ENCODE peak calls at places on chromosome 10, in seven cellular contexts. One of them, this sample, is unnamed.

GRCh38 chr10:46560952-46561351 is 4.5 kb upstream of the GPRIN2 start:
- DNase-seq in AG09319: no peak
- DNase-seq in GM12864: no peak
- DNase-seq in BE2C: no peak
- DNase-seq in kidney: no peak
- DNase-seq in CD8-positive, alpha-beta T cell: no peak
- DNase-seq in uterus: no peak
- DNase-seq in this sample: no peak

GRCh38 chr10:105763611-105764010 is 1122.5 kb downstream of the SORCS3 start:
- DNase-seq in AG09319: no peak
- DNase-seq in GM12864: no peak
- DNase-seq in BE2C: no peak
- DNase-seq in kidney: no peak
- DNase-seq in CD8-positive, alpha-beta T cell: no peak
- DNase-seq in uterus: no peak
- DNase-seq in this sample: no peak

GRCh38 chr10:48899781-48900180 is 39.9 kb downstream of the LRRC18 start:
- DNase-seq in AG09319: no peak
- DNase-seq in GM12864: no peak
- DNase-seq in BE2C: no peak
- DNase-seq in kidney: no peak
- DNase-seq in CD8-positive, alpha-beta T cell: no peak
- DNase-seq in uterus: no peak
- DNase-seq in this sample: no peak

GRCh38 chr10:124325998-124326636 is 92.6 kb downstream of the OAT start:
- DNase-seq in AG09319: no peak
- DNase-seq in GM12864: no peak
- DNase-seq in BE2C: no peak
- DNase-seq in kidney: no peak
- DNase-seq in CD8-positive, alpha-beta T cell: no peak
- DNase-seq in uterus: no peak
- DNase-seq in this sample: no peak

GRCh38 chr10:128274938-128275337 is 148.7 kb upstream of the MKI67 start:
- DNase-seq in AG09319: no peak
- DNase-seq in GM12864: no peak
- DNase-seq in BE2C: peak
- DNase-seq in kidney: peak
- DNase-seq in CD8-positive, alpha-beta T cell: no peak
- DNase-seq in uterus: no peak
- DNase-seq in this sample: no peak

GRCh38 chr10:15780353-15781135 is 60.8 kb upstream of the ITGA8 start:
- DNase-seq in AG09319: no peak
- DNase-seq in GM12864: no peak
- DNase-seq in BE2C: no peak
- DNase-seq in kidney: no peak
- DNase-seq in CD8-positive, alpha-beta T cell: no peak
- DNase-seq in uterus: peak
- DNase-seq in this sample: no peak

GRCh38 chr10:29784175-29784773 is 149.5 kb upstream of the SVIL start:
- DNase-seq in AG09319: peak
- DNase-seq in GM12864: no peak
- DNase-seq in BE2C: no peak
- DNase-seq in kidney: peak
- DNase-seq in CD8-positive, alpha-beta T cell: no peak
- DNase-seq in uterus: peak
- DNase-seq in this sample: no peak

GRCh38 chr10:77120012-77120411 is 517.6 kb downstream of the KCNMA1 start:
- DNase-seq in AG09319: no peak
- DNase-seq in GM12864: no peak
- DNase-seq in BE2C: peak
- DNase-seq in kidney: no peak
- DNase-seq in CD8-positive, alpha-beta T cell: no peak
- DNase-seq in uterus: no peak
- DNase-seq in this sample: no peak

GRCh38 chr10:59808896-59809643 is 55.8 kb upstream of the MRLN start:
- DNase-seq in AG09319: no peak
- DNase-seq in GM12864: peak
- DNase-seq in BE2C: peak
- DNase-seq in kidney: peak
- DNase-seq in CD8-positive, alpha-beta T cell: peak
- DNase-seq in uterus: peak
- DNase-seq in this sample: peak

GRCh38 chr10:1869861-1870260 is 132.5 kb upstream of the ADARB2 start:
- DNase-seq in AG09319: no peak
- DNase-seq in GM12864: no peak
- DNase-seq in BE2C: no peak
- DNase-seq in kidney: no peak
- DNase-seq in CD8-positive, alpha-beta T cell: no peak
- DNase-seq in uterus: no peak
- DNase-seq in this sample: no peak

GRCh38 chr10:18610517-18610916 is 40.9 kb downstream of the NSUN6 start:
- DNase-seq in AG09319: no peak
- DNase-seq in GM12864: no peak
- DNase-seq in BE2C: peak
- DNase-seq in kidney: no peak
- DNase-seq in CD8-positive, alpha-beta T cell: no peak
- DNase-seq in uterus: no peak
- DNase-seq in this sample: no peak

GRCh38 chr10:25934673-25935139 is 677 bp downstream of the MYO3A start:
- DNase-seq in AG09319: no peak
- DNase-seq in GM12864: no peak
- DNase-seq in BE2C: no peak
- DNase-seq in kidney: peak
- DNase-seq in CD8-positive, alpha-beta T cell: no peak
- DNase-seq in uterus: no peak
- DNase-seq in this sample: peak

GRCh38 chr10:128050117-128050516 is 76.1 kb downstream of the MKI67 start:
- DNase-seq in AG09319: no peak
- DNase-seq in GM12864: no peak
- DNase-seq in BE2C: no peak
- DNase-seq in kidney: no peak
- DNase-seq in CD8-positive, alpha-beta T cell: no peak
- DNase-seq in uterus: no peak
- DNase-seq in this sample: no peak

GRCh38 chr10:129965940-129966339 is 1.9 kb upstream of the EBF3 start:
- DNase-seq in AG09319: no peak
- DNase-seq in GM12864: no peak
- DNase-seq in BE2C: no peak
- DNase-seq in kidney: no peak
- DNase-seq in CD8-positive, alpha-beta T cell: no peak
- DNase-seq in uterus: no peak
- DNase-seq in this sample: no peak

GRCh38 chr10:14439451-14440259 is 108.9 kb upstream of the FRMD4A start:
- DNase-seq in AG09319: no peak
- DNase-seq in GM12864: no peak
- DNase-seq in BE2C: no peak
- DNase-seq in kidney: no peak
- DNase-seq in CD8-positive, alpha-beta T cell: no peak
- DNase-seq in uterus: no peak
- DNase-seq in this sample: no peak
- TF ChIP-seq CTCF in AG09319: no peak
- TF ChIP-seq CTCF in GM12864: no peak
- TF ChIP-seq CTCF in BE2C: no peak
- TF ChIP-seq CTCF in kidney: no peak
- TF ChIP-seq CTCF in CD8-positive, alpha-beta T cell: no peak
- TF ChIP-seq CTCF in uterus: no peak
- TF ChIP-seq CTCF in this sample: no peak

GRCh38 chr10:65320256-65321026 is 1605.4 kb upstream of the LRRTM3 start:
- DNase-seq in AG09319: no peak
- DNase-seq in GM12864: no peak
- DNase-seq in BE2C: no peak
- DNase-seq in kidney: no peak
- DNase-seq in CD8-positive, alpha-beta T cell: no peak
- DNase-seq in uterus: no peak
- DNase-seq in this sample: no peak
- TF ChIP-seq CTCF in AG09319: no peak
- TF ChIP-seq CTCF in GM12864: no peak
- TF ChIP-seq CTCF in BE2C: no peak
- TF ChIP-seq CTCF in kidney: no peak
- TF ChIP-seq CTCF in CD8-positive, alpha-beta T cell: no peak
- TF ChIP-seq CTCF in uterus: no peak
- TF ChIP-seq CTCF in this sample: no peak

GRCh38 chr10:117710181-117710798 is 167.7 kb downstream of the EMX2 start:
- DNase-seq in AG09319: no peak
- DNase-seq in GM12864: no peak
- DNase-seq in BE2C: no peak
- DNase-seq in kidney: no peak
- DNase-seq in CD8-positive, alpha-beta T cell: no peak
- DNase-seq in uterus: no peak
- DNase-seq in this sample: no peak
- TF ChIP-seq CTCF in AG09319: no peak
- TF ChIP-seq CTCF in GM12864: peak
- TF ChIP-seq CTCF in BE2C: peak
- TF ChIP-seq CTCF in kidney: no peak
- TF ChIP-seq CTCF in CD8-positive, alpha-beta T cell: no peak
- TF ChIP-seq CTCF in uterus: no peak
- TF ChIP-seq CTCF in this sample: no peak

GRCh38 chr10:132925071-132925561 is 17.3 kb downstream of the CFAP46 start:
- DNase-seq in AG09319: no peak
- DNase-seq in GM12864: no peak
- DNase-seq in BE2C: no peak
- DNase-seq in kidney: peak
- DNase-seq in CD8-positive, alpha-beta T cell: no peak
- DNase-seq in uterus: no peak
- DNase-seq in this sample: no peak

GRCh38 chr10:132925614-132926013 is 16.8 kb downstream of the CFAP46 start:
- DNase-seq in AG09319: no peak
- DNase-seq in GM12864: no peak
- DNase-seq in BE2C: no peak
- DNase-seq in kidney: peak
- DNase-seq in CD8-positive, alpha-beta T cell: no peak
- DNase-seq in uterus: no peak
- DNase-seq in this sample: no peak

GRCh38 chr10:132926070-132926469 is 16.3 kb downstream of the CFAP46 start:
- DNase-seq in AG09319: no peak
- DNase-seq in GM12864: no peak
- DNase-seq in BE2C: no peak
- DNase-seq in kidney: peak
- DNase-seq in CD8-positive, alpha-beta T cell: no peak
- DNase-seq in uterus: no peak
- DNase-seq in this sample: no peak

GRCh38 chr10:132922872-132923271 is 19.5 kb downstream of the CFAP46 start:
- DNase-seq in AG09319: no peak
- DNase-seq in GM12864: no peak
- DNase-seq in BE2C: no peak
- DNase-seq in kidney: peak
- DNase-seq in CD8-positive, alpha-beta T cell: no peak
- DNase-seq in uterus: no peak
- DNase-seq in this sample: no peak

DNA sequence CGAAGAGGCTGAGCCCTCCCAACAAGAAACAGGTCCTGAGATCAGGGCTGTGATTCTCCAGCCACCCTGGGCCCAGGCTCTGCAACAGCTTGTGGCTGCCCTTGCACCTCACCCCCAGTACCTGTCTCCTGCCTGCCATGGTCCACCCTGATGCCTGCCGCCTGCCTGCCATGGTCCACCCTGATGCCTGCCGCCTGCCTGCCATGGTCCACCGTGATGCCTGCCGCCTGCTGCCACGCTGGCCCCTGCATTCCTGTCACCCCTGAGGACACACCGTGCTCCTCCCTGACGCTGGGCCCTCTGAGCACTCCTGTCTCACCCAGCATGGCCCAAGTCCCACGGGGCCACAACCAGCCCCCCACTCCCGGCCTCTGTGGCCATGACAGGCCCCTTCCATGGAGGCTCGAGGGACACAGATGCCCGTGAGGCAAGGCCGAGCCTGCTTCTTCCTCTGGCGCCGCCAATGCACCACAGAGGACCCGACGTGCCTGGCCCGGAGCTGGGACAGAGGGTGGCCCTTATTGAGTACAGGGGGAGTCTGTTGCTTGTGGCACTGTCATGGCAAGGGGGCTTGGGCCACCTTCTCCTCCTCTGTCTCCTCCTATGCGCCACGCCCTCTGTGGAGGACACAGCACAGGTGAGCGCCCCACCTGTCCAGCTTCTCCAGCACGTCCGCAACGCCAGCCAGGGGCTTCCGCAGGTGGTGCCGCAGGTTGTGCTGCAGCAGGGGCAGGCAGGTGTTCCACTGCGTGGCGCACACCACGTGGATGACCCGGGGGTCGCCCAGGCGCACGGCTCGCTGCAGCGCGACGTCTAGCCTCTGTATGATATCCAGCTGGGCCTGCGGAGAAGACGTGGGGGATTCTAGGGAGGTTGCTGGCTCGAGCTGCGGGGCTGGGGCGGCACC is 18.1 kb downstream of the CFAP46 start:
- DNase-seq in AG09319: no peak
- DNase-seq in GM12864: no peak
- DNase-seq in BE2C: no peak
- DNase-seq in kidney: peak
- DNase-seq in CD8-positive, alpha-beta T cell: no peak
- DNase-seq in uterus: no peak
- DNase-seq in this sample: no peak
- TF ChIP-seq CTCF in AG09319: no peak
- TF ChIP-seq CTCF in GM12864: no peak
- TF ChIP-seq CTCF in BE2C: no peak
- TF ChIP-seq CTCF in kidney: no peak
- TF ChIP-seq CTCF in CD8-positive, alpha-beta T cell: no peak
- TF ChIP-seq CTCF in uterus: no peak
- TF ChIP-seq CTCF in this sample: no peak

GRCh38 chr10:90591629-90592028 is 266.2 kb downstream of the HTR7 start:
- DNase-seq in AG09319: no peak
- DNase-seq in GM12864: no peak
- DNase-seq in BE2C: no peak
- DNase-seq in kidney: no peak
- DNase-seq in CD8-positive, alpha-beta T cell: no peak
- DNase-seq in uterus: no peak
- DNase-seq in this sample: no peak

GRCh38 chr10:90587561-90587960 is 270.3 kb downstream of the HTR7 start:
- DNase-seq in AG09319: no peak
- DNase-seq in GM12864: no peak
- DNase-seq in BE2C: no peak
- DNase-seq in kidney: no peak
- DNase-seq in CD8-positive, alpha-beta T cell: no peak
- DNase-seq in uterus: no peak
- DNase-seq in this sample: no peak

GRCh38 chr10:90588222-90588621 is 269.6 kb downstream of the HTR7 start:
- DNase-seq in AG09319: no peak
- DNase-seq in GM12864: no peak
- DNase-seq in BE2C: no peak
- DNase-seq in kidney: no peak
- DNase-seq in CD8-positive, alpha-beta T cell: no peak
- DNase-seq in uterus: no peak
- DNase-seq in this sample: no peak

GRCh38 chr10:90589825-90590224 is 268.0 kb downstream of the HTR7 start:
- DNase-seq in AG09319: no peak
- DNase-seq in GM12864: no peak
- DNase-seq in BE2C: no peak
- DNase-seq in kidney: no peak
- DNase-seq in CD8-positive, alpha-beta T cell: no peak
- DNase-seq in uterus: no peak
- DNase-seq in this sample: no peak

GRCh38 chr10:90592903-90593302 is 264.9 kb downstream of the HTR7 start:
- DNase-seq in AG09319: no peak
- DNase-seq in GM12864: no peak
- DNase-seq in BE2C: peak
- DNase-seq in kidney: peak
- DNase-seq in CD8-positive, alpha-beta T cell: no peak
- DNase-seq in uterus: no peak
- DNase-seq in this sample: peak
- TF ChIP-seq CTCF in AG09319: no peak
- TF ChIP-seq CTCF in GM12864: peak
- TF ChIP-seq CTCF in BE2C: peak
- TF ChIP-seq CTCF in kidney: no peak
- TF ChIP-seq CTCF in CD8-positive, alpha-beta T cell: no peak
- TF ChIP-seq CTCF in uterus: no peak
- TF ChIP-seq CTCF in this sample: peak

GRCh38 chr10:42744134-42744701 is 38.4 kb upstream of the BMS1 start:
- DNase-seq in AG09319: no peak
- DNase-seq in GM12864: no peak
- DNase-seq in BE2C: no peak
- DNase-seq in kidney: no peak
- DNase-seq in CD8-positive, alpha-beta T cell: no peak
- DNase-seq in uterus: no peak
- DNase-seq in this sample: no peak
- TF ChIP-seq CTCF in AG09319: no peak
- TF ChIP-seq CTCF in GM12864: no peak
- TF ChIP-seq CTCF in BE2C: peak
- TF ChIP-seq CTCF in kidney: no peak
- TF ChIP-seq CTCF in CD8-positive, alpha-beta T cell: no peak
- TF ChIP-seq CTCF in uterus: no peak
- TF ChIP-seq CTCF in this sample: no peak

This sample was measured in GM10248.